ENCODE peak calls at places on chromosomes 5 and 9, in six cellular contexts. T, M, O, X, N and A are unnamed samples.

GRCh38 chr5:96252596-96252995 is 180.5 kb downstream of the PCSK1 start:
- DNase-seq in N (peak; percentile 47), O (no peak), X (no peak), M (no peak), T (no peak), A (no peak)

GRCh38 chr9:133727277-133727875 is 10.8 kb downstream of the SARDH start:
- DNase-seq in X (peak; percentile 56), M (no peak), O (no peak), T (no peak), N (no peak), A (no peak)

GRCh38 chr9:1303911-1304310 is 253.8 kb downstream of the DMRT2 start:
- DNase-seq in M (no peak), N (no peak), X (no peak), O (no peak), T (no peak), A (no peak)

GRCh38 chr9:78539904-78540303 is 243.0 kb downstream of the PSAT1 start:
- DNase-seq in T (no peak), M (no peak), O (peak; percentile 68), N (peak; percentile 88), X (no peak), A (no peak)

GRCh38 chr9:71250626-71251025 is 129.2 kb upstream of the TRPM3 start:
- DNase-seq in M (no peak), O (no peak), N (no peak), T (no peak), X (no peak), A (no peak)

GRCh38 chr9:131875828-131876485 is 136.1 kb upstream of the RAPGEF1 start:
- DNase-seq in N (peak; percentile 42), T (no peak), X (peak; percentile 36), M (no peak), O (no peak), A (no peak)

GRCh38 chr9:87280421-87280820 is 217.2 kb upstream of the DAPK1 start:
- DNase-seq in T (no peak), X (no peak), M (peak; percentile 36), O (peak; percentile 91), N (peak; percentile 96), A (no peak)

GRCh38 chr5:10789021-10789420 is 28.0 kb upstream of the DAP start:
- DNase-seq in T (no peak), O (peak; percentile 92), X (no peak), M (peak; percentile 93), N (peak; percentile 95), A (no peak)

GRCh38 chr5:90873033-90873517 is 314.5 kb downstream of the ADGRV1 start:
- DNase-seq in M (peak; percentile 8), T (peak; percentile 59), O (no peak), N (no peak), X (no peak), A (no peak)

GRCh38 chr5:88480766-88481499 is 212.3 kb upstream of the TMEM161B start:
- DNase-seq in M (peak; percentile 1), X (no peak), N (peak; percentile 50), T (no peak), O (no peak), A (no peak)

GRCh38 chr5:87147441-87147840 is 120.2 kb upstream of the RASA1 start:
- DNase-seq in T (no peak), X (no peak), N (peak; percentile 77), M (peak; percentile 15), O (peak; percentile 25), A (no peak)

GRCh38 chr9:86185872-86186271 is 73.6 kb downstream of the C9orf153 start:
- DNase-seq in T (no peak), M (no peak), O (peak; percentile 4), N (peak; percentile 32), X (no peak), A (no peak)

GRCh38 chr5:139828207-139828895 is 32.7 kb downstream of the PSD2 start:
- DNase-seq in T (no peak), O (no peak), X (peak; percentile 38), M (no peak), N (no peak), A (no peak)

GRCh38 chr9:131873361-131873760 is 133.5 kb upstream of the RAPGEF1 start:
- DNase-seq in N (no peak), T (no peak), M (no peak), X (peak; percentile 24), O (no peak), A (no peak)

GRCh38 chr9:962023-962422 is 14.4 kb upstream of the DMRT3 start:
- DNase-seq in X (no peak), M (no peak), O (no peak), T (no peak), N (peak; percentile 8), A (no peak)

GRCh38 chr9:124602632-124603031 is 95.4 kb upstream of the NR5A1 start:
- DNase-seq in N (no peak), O (no peak), X (no peak), M (no peak), T (no peak), A (no peak)

GRCh38 chr5:133859073-133859472 is 109.4 kb downstream of the C5orf15 start:
- DNase-seq in M (no peak), X (no peak), O (no peak), N (no peak), T (no peak), A (no peak)

GRCh38 chr9:130689937-130690700 is 3.5 kb upstream of the EXOSC2 start:
- DNase-seq in T (no peak), O (peak; percentile 71), N (peak; percentile 97), M (peak; percentile 96), X (no peak), A (no peak)

GRCh38 chr5:14490309-14490711 is 91.3 kb upstream of the OTULINL start:
- DNase-seq in T (no peak), O (no peak), M (no peak), X (no peak), N (no peak), A (no peak)

GRCh38 chr9:107592439-107592838 is 102.9 kb upstream of the KLF4 start:
- DNase-seq in O (no peak), T (no peak), X (no peak), N (no peak), M (no peak), A (no peak)

GRCh38 chr5:59897075-59897474 is 3.5 kb upstream of the PDE4D start:
- DNase-seq in M (no peak), N (no peak), T (no peak), O (no peak), X (no peak), A (no peak)

GRCh38 chr5:33370135-33370472 is 70.7 kb upstream of the TARS1 start:
- DNase-seq in M (peak; percentile 95), T (no peak), O (peak; percentile 94), N (peak; percentile 98), X (no peak), A (no peak)

GRCh38 chr5:125659316-125660071 is 763.7 kb upstream of the GRAMD2B start:
- DNase-seq in O (peak; percentile 44), N (peak; percentile 78), X (no peak), M (peak; percentile 67), T (no peak), A (no peak)

GRCh38 chr5:2797160-2797559 is 45.7 kb upstream of the IRX2 start:
- DNase-seq in T (no peak), X (no peak), O (no peak), N (no peak), M (no peak), A (no peak)

GRCh38 chr5:168390491-168390890 is 95.8 kb upstream of the RARS1 start:
- DNase-seq in T (no peak), X (no peak), N (no peak), O (no peak), M (no peak), A (no peak)

GRCh38 chr5:180787711-180788431 is 14.7 kb downstream of the MGAT1 start:
- DNase-seq in O (peak; percentile 61), N (peak; percentile 50), M (peak; percentile 30), T (no peak), X (peak; percentile 67), A (no peak)
- H3K27ac ChIP-seq in O (peak overlapping the region; percentile 84), N (peak overlapping the region; percentile 19), M (no peak overlapping the region), T (no peak overlapping the region), X (no peak overlapping the region), A (no peak overlapping the region)

GRCh38 chr9:96136992-96137665 is 164.8 kb downstream of the HSD17B3 start:
- DNase-seq in T (no peak), X (no peak), O (peak; percentile 70), N (peak; percentile 55), M (peak; percentile 72), A (no peak)
- H3K27ac ChIP-seq in T (no peak overlapping the region), X (no peak overlapping the region), O (no peak overlapping the region), N (peak overlapping the region; percentile 60), M (no peak overlapping the region), A (no peak overlapping the region)

GRCh38 chr9:98533132-98533531 is 175.6 kb downstream of the GABBR2 start:
- DNase-seq in N (peak; percentile 57), O (no peak), M (no peak), X (no peak), T (no peak), A (no peak)

GRCh38 chr9:98532574-98532973 is 176.2 kb downstream of the GABBR2 start:
- DNase-seq in N (peak; percentile 42), O (no peak), M (no peak), X (no peak), T (no peak), A (no peak)

GRCh38 chr9:98536542-98537173 is 172.1 kb downstream of the GABBR2 start:
- DNase-seq in T (no peak), X (no peak), N (no peak), M (peak; percentile 15), O (no peak), A (no peak)

GRCh38 chr9:98532147-98532546 is 176.6 kb downstream of the GABBR2 start:
- DNase-seq in X (no peak), M (no peak), N (no peak), T (no peak), O (no peak), A (no peak)

DNA sequence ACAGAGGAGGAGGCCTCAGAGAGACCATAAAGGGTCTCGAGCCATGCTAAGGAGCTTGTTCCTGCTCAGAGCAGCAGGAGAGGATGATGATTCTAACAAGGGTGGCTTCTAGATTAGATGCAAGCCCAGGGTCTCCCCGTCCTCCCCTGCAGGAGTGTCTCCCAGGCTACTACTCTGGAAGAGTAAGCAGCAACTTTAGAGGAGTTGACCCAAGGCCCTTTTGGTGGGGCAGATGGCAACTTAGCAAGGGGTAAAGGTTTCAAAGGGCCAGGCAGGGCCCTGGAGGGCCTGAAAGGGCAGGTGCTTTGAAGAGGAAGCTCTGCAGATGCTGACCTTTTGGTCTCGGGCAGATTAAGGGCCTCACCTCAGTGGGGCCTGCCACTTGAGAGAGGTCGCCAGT is 174.9 kb downstream of the GABBR2 start:
- DNase-seq in N (no peak), O (no peak), M (no peak), T (no peak), X (no peak), A (no peak)
- H3K27ac ChIP-seq in N (no peak overlapping the region), O (no peak overlapping the region), M (no peak overlapping the region), T (no peak overlapping the region), X (no peak overlapping the region), A (no peak overlapping the region)

DNA sequence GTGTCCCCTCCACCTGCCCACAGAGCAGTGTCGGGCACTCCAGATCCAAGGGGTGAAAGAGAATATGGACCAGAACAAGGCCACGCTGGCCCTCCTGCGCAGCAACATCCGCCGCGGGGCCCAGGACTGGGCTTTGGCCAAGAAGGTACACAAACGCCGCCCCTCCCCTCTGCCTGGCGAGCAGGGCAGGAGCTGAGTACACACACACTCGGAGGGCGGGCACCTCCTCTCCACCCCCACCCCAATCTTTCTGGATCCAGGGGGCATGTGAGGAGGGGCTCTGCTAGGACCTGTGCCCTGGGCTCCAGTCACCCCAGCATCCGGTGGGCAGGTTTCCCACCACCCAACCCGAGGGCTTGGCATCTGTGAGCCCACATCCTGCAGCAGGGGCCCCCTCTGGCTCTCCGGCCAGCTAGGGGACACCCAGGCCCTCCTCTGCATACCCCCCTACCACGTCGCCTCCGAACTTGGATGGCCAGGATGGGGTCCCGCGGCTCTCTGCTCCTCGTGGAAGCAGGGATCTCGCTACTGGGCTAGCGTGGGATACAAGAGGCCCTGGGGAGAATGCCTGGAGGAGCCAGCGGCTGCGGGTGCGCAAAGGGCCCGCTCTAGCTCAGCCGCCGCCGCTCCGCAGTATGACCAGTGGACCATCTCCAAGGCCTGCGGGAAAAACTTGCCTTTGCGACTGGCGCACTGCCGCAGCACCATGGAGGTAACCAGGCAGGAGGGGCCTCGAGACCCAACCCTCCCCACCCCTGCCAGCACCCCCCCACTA is 3.1 kb downstream of the CCDC183 start:
- DNase-seq in T (no peak), O (no peak), X (peak; percentile 79), N (no peak), M (peak; percentile 13), A (no peak)
- H3K27ac ChIP-seq in T (peak overlapping the region; percentile 54), O (no peak overlapping the region), X (no peak overlapping the region), N (no peak overlapping the region), M (peak overlapping the region; percentile 99), A (no peak overlapping the region)